ENCODE peak calls at places on chromosomes 6 and 20, in four cellular contexts. L is AG04450, N is right lobe of liver, H is GM23248. P is an unnamed sample.

GRCh38 chr20:47747663-47748031 is 37.6 kb downstream of the SULF2 start:
- DNase-seq in L (no peak), H (no peak), N (no peak), P (no peak)

GRCh38 chr20:15332711-15333160 is 995.3 kb upstream of the FLRT3 start:
- DNase-seq in N (no peak), H (no peak), L (no peak), P (no peak)

GRCh38 chr6:167546611-167547327 is 221.9 kb downstream of the TTLL2 start:
- DNase-seq in N (no peak), H (no peak), L (no peak), P (no peak)

GRCh38 chr6:131602913-131603312 is 25.1 kb downstream of the MED23 start:
- DNase-seq in L (peak), H (peak), N (no peak), P (no peak)

GRCh38 chr20:37931153-37931922 is 28.4 kb downstream of the VSTM2L start:
- DNase-seq in L (no peak), N (no peak), H (no peak), P (no peak)

GRCh38 chr6:2970753-2971419 is 481 bp downstream of the SERPINB6 start:
- DNase-seq in N (peak), L (no peak), H (peak), P (peak)

GRCh38 chr6:44201200-44201599 is 15.5 kb upstream of the MYMX start:
- DNase-seq in H (no peak), N (no peak), L (no peak), P (no peak)

GRCh38 chr6:11002176-11002575 is 41.9 kb downstream of the ELOVL2 start:
- DNase-seq in N (no peak), L (no peak), H (no peak), P (no peak)

GRCh38 chr6:106671651-106672050 is 42.3 kb downstream of the QRSL1 start:
- DNase-seq in L (no peak), N (no peak), H (no peak), P (no peak)

GRCh38 chr20:32539063-32539816 is 45.9 kb downstream of the NOL4L start:
- DNase-seq in L (no peak), N (no peak), H (peak), P (no peak)

GRCh38 chr6:130020106-130020851 is 1.9 kb downstream of the L3MBTL3 start:
- DNase-seq in L (no peak), H (peak), N (peak), P (peak)

GRCh38 chr6:122610690-122611455 is 668 bp downstream of the PKIB start:
- DNase-seq in N (peak), H (peak), L (no peak), P (peak)

GRCh38 chr6:90997076-90997475 is 410.2 kb upstream of the MAP3K7 start:
- DNase-seq in H (no peak), N (no peak), L (no peak), P (no peak)

GRCh38 chr20:59824711-59825562 is 108.5 kb downstream of the SYCP2 start:
- DNase-seq in N (no peak), H (no peak), L (no peak), P (no peak)

GRCh38 chr20:44435630-44436335 is 39.9 kb upstream of the TTPAL start:
- DNase-seq in N (no peak), H (no peak), L (no peak), P (no peak)

GRCh38 chr20:16445482-16445881 is 127.8 kb downstream of the KIF16B start:
- DNase-seq in L (no peak), N (no peak), H (no peak), P (no peak)

GRCh38 chr6:21856096-21856825 is 262.7 kb downstream of the SOX4 start:
- DNase-seq in N (no peak), L (peak), H (peak), P (no peak)

GRCh38 chr20:47230811-47231256 is 125.7 kb downstream of the ZMYND8 start:
- DNase-seq in L (no peak), N (no peak), H (peak), P (no peak)

GRCh38 chr6:137165375-137166246 is 7.8 kb downstream of the IL22RA2 start:
- DNase-seq in L (no peak), H (peak), N (peak), P (peak)

GRCh38 chr6:105072799-105073199 is 107.0 kb downstream of the POPDC3 start:
- DNase-seq in L (no peak), N (no peak), H (peak), P (peak)

GRCh38 chr6:34680802-34681515 is 15.6 kb downstream of the ILRUN start:
- DNase-seq in H (peak), N (no peak), L (no peak), P (no peak)

GRCh38 chr20:9510926-9511325 is 3.5 kb upstream of the LAMP5 start:
- DNase-seq in H (no peak), L (no peak), N (no peak), P (no peak)

GRCh38 chr6:33208089-33208967 is at the start of gene RING1:
- DNase-seq in L (no peak), H (peak), N (peak), P (peak)

GRCh38 chr20:10490706-10491105 is 55.6 kb downstream of the SLX4IP start:
- DNase-seq in H (no peak), N (no peak), L (no peak), P (no peak)

GRCh38 chr20:3777726-3778629 is 3.3 kb downstream of the SPEF1 start:
- DNase-seq in L (no peak), H (peak), N (peak), P (peak)

GRCh38 chr6:135385299-135385698 is 112.2 kb downstream of the AHI1 start:
- DNase-seq in N (no peak), L (no peak), H (no peak), P (peak)

GRCh38 chr6:112249489-112249888 is 4.9 kb downstream of the LAMA4 start:
- DNase-seq in N (no peak), L (no peak), H (peak), P (no peak)

GRCh38 chr6:118317581-118318563 is 230.2 kb upstream of the PLN start:
- DNase-seq in H (peak), L (no peak), N (no peak), P (no peak)

GRCh38 chr6:105509506-105510331 is 106.8 kb upstream of the PREP start:
- DNase-seq in H (no peak), N (no peak), L (no peak), P (peak)

GRCh38 chr6:147585256-147585655 is 76.8 kb downstream of the SAMD5 start:
- DNase-seq in N (peak), L (no peak), H (no peak), P (no peak)

GRCh38 chr6:128209771-128210170 is 308.9 kb upstream of the THEMIS start:
- DNase-seq in N (no peak), L (no peak), H (peak), P (peak)

GRCh38 chr6:33967266-33967767 is 163.5 kb upstream of the MLN start:
- DNase-seq in H (no peak), L (no peak), N (no peak), P (no peak)

GRCh38 chr20:2518096-2518495 is 9.4 kb upstream of the ZNF343 start:
- DNase-seq in L (no peak), N (no peak), H (no peak), P (no peak)

DNA sequence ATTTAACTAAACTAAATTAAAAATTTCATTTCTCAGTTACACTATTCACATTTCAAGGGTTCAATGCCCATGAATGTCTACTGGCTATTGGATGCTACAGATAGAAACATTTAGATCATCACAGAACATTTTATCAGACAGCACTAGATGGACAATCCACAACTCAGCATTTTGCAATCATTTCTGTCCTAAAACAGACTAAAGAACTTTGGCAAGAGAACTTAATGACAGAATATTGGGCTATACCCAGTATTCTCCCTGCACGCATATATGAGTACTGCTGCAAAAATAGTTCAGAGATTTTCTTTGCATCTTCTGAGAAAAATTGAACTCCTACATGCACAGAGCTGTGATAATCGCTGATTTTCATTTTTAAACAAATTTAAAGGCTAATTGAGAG is 36.1 kb upstream of the FBXO30 start:
- DNase-seq in L (no peak), N (no peak), H (peak), P (no peak)
- H3K27ac ChIP-seq in L (no peak), N (no peak), H (no peak), P (no peak)

GRCh38 chr20:34583524-34583923 is 25.0 kb downstream of the MAP1LC3A start:
- DNase-seq in H (peak), L (no peak), N (no peak), P (no peak)
- H3K27ac ChIP-seq in H (no peak), L (no peak), N (no peak), P (no peak)

GRCh38 chr6:138970159-138970558 is 17.9 kb downstream of the REPS1 start:
- DNase-seq in H (peak), L (no peak), N (no peak), P (no peak)

GRCh38 chr6:138970856-138971425 is 17.1 kb downstream of the REPS1 start:
- DNase-seq in N (no peak), H (peak), L (peak), P (no peak)

GRCh38 chr6:138972226-138972665 is 15.8 kb downstream of the REPS1 start:
- DNase-seq in L (no peak), H (peak), N (no peak), P (no peak)

GRCh38 chr6:138973481-138974140 is 14.4 kb downstream of the REPS1 start:
- DNase-seq in N (no peak), L (no peak), H (peak), P (no peak)

GRCh38 chr6:138971601-138972000 is 16.5 kb downstream of the REPS1 start:
- DNase-seq in N (no peak), L (no peak), H (peak), P (no peak)
- H3K27ac ChIP-seq in N (no peak), L (peak), H (peak), P (no peak)

DNA sequence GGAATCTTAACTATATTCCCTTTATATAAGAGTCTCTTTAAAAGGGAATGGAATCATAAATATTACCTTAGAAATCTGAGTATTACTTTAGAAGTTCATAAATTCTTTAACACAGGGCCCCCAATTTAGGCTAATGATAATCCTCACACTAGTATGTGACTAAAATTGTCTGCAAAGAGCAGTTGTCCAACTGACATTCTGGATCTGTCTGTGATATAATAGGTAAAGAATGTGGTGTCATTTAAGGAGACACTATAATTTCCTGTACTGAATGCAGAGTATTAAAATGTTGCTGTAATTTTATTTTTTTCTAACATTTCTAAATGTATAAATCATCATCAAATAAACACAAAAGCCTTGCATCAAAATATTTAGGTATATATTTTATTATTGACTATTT is 128.5 kb upstream of the DST start:
- DNase-seq in H (peak), N (no peak), L (no peak), P (no peak)
- H3K27ac ChIP-seq in H (peak), N (no peak), L (no peak), P (no peak)

GRCh38 chr6:40796280-40797223 is 209.4 kb upstream of the LRFN2 start:
- DNase-seq in L (no peak), N (no peak), H (peak), P (no peak)
- H3K27ac ChIP-seq in L (no peak), N (no peak), H (no peak), P (no peak)

DNA sequence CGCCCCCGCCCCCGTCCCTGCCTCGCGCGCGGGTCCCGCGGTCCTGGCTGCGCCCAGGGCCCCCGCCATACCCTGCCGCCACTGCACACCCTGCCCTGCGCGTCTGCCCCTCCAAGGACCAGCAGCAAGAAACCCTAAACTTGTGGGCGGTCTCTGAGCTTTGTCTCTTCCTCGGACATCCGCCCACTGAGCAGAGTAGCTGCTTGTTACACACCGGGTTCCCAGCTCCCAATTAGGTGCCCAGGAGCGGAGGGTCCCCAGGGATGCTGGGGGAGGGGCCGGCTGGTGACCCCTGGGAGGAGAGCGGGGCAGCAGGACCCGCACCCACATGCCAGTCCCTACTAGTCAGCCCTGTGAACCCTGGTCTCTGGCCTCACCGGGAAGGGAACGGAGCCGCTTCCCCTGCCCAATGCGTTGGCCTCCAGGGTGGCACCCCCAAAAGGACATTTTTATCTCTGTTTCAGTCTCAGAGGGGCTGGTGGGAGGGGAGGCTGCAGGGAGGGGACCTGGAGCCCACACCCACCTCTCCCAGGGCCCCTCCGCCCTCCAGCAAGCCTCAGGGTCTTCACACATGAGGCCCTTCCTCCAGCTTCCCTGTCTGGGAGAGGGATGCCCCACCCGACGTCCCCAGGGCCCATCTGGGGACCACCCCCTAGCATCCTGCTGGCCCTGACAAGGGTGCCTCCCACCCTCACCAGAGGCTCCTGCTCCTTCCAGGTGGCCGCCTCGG is 10.5 kb downstream of the STMN3 start:
- DNase-seq in N (no peak), H (no peak), L (no peak), P (peak)
- H3K27ac ChIP-seq in N (no peak), H (no peak), L (no peak), P (no peak)

GRCh38 chr6:154460306-154461071 is 50.0 kb downstream of the CNKSR3 start:
- DNase-seq in N (no peak), H (peak), L (no peak), P (peak)

GRCh38 chr6:154461348-154461747 is 49.1 kb downstream of the CNKSR3 start:
- DNase-seq in N (no peak), L (no peak), H (no peak), P (no peak)

GRCh38 chr6:154458565-154459475 is 51.7 kb downstream of the CNKSR3 start:
- DNase-seq in L (no peak), H (peak), N (no peak), P (peak)

GRCh38 chr6:154457881-154458284 is 52.6 kb downstream of the CNKSR3 start:
- DNase-seq in L (no peak), N (no peak), H (no peak), P (no peak)

DNA sequence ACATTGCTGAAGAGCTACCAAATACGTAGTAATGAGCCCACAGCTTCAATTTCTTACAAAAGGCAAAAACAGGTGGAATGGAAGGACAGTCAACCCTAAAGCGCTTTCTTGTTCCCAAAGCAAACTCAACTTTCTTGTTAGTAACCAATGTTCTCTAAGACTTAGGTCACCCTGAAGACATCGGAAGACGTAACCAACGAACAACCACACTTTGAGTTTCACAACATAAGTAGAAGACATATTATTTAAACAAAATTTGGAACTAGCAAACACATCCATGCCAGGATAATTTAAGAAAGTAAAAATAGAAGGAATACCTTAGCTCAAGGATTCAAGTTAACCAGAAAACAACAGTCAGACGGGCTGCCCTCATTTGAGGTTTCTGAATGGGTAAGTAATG is 51.0 kb downstream of the CNKSR3 start:
- DNase-seq in H (no peak), L (no peak), N (no peak), P (no peak)
- H3K27ac ChIP-seq in H (no peak), L (no peak), N (peak), P (no peak)

P was measured in cardiac muscle cell.